ENCODE peak calls at places on chromosomes 4 and X, in four cellular contexts. Q is H1, A is HepG2, I is GM12878. V is an unnamed sample.
A peak's percentile ranks its signal among the peaks of the same experiment; 100 is the strongest.

GRCh38 chrX:1486749-1487361 is 34.1 kb upstream of the ASMTL start:
- DNase-seq in Q (no peak), I (no peak), A (no peak), V (no peak)

GRCh38 chr4:3442460-3442958 is 741 bp downstream of the HGFAC start:
- DNase-seq in A (peak; percentile 58), Q (no peak), I (no peak), V (no peak)

GRCh38 chr4:188282620-188283232 is 143.5 kb downstream of the TRIML1 start:
- DNase-seq in A (no peak), I (no peak), Q (peak; percentile 80), V (no peak)

GRCh38 chr4:109739547-109739946 is 9.7 kb upstream of the PLA2G12A start:
- DNase-seq in A (no peak), I (no peak), Q (no peak), V (no peak)

GRCh38 chrX:17788439-17788838 is 51.1 kb downstream of the SCML1 start:
- DNase-seq in I (no peak), Q (peak; percentile 55), A (peak; percentile 5), V (peak; percentile 47)

GRCh38 chrX:17591741-17592110 is 145.6 kb upstream of the SCML1 start:
- DNase-seq in Q (no peak), A (no peak), I (no peak), V (no peak)

GRCh38 chrX:48493890-48494364 is 14.9 kb upstream of the PORCN start:
- DNase-seq in A (peak; percentile 55), I (no peak), Q (peak; percentile 58), V (no peak)

GRCh38 chrX:39614680-39614998 is 483.1 kb downstream of the BCOR start:
- DNase-seq in A (no peak), Q (no peak), I (no peak), V (no peak)

GRCh38 chr4:107265859-107266258 is 229.7 kb upstream of the DKK2 start:
- DNase-seq in A (no peak), I (no peak), Q (no peak), V (no peak)

GRCh38 chrX:48911407-48912182 is at the start of gene SLC35A2:
- DNase-seq in A (peak; percentile 85), I (no peak), Q (peak; percentile 85), V (no peak)

GRCh38 chr4:26116057-26116456 is 202.0 kb downstream of the SMIM20 start:
- DNase-seq in Q (no peak), I (no peak), A (no peak), V (no peak)

GRCh38 chr4:120843840-120844527 is 78.5 kb downstream of the PRDM5 start:
- DNase-seq in I (no peak), A (no peak), Q (peak; percentile 61), V (no peak)

GRCh38 chr4:111066001-111066400 is 443.1 kb upstream of the PITX2 start:
- DNase-seq in I (no peak), Q (no peak), A (no peak), V (no peak)

GRCh38 chr4:17448689-17449088 is 63.2 kb downstream of the QDPR start:
- DNase-seq in A (no peak), I (no peak), Q (no peak), V (no peak)

GRCh38 chr4:173522160-173522873 is 7.7 kb downstream of the HAND2 start:
- DNase-seq in Q (peak; percentile 76), A (no peak), I (no peak), V (no peak)

GRCh38 chr4:76969493-76969892 is 19.9 kb downstream of the SEPTIN11 start:
- DNase-seq in A (no peak), Q (no peak), I (no peak), V (no peak)

GRCh38 chr4:37595875-37596402 is 90.2 kb downstream of the RELL1 start:
- DNase-seq in A (no peak), I (no peak), Q (no peak), V (no peak)

GRCh38 chrX:72714471-72714916 is 388 bp upstream of the PHKA1 start:
- DNase-seq in I (no peak), A (peak; percentile 12), Q (peak; percentile 52), V (peak; percentile 42)

GRCh38 chr4:2803624-2804448 is 11.0 kb downstream of the SH3BP2 start:
- DNase-seq in I (no peak), A (no peak), Q (no peak), V (no peak)

GRCh38 chrX:75623535-75623934 is 100.7 kb upstream of the ZDHHC15 start:
- DNase-seq in A (peak; percentile 1), I (no peak), Q (no peak), V (no peak)

GRCh38 chr4:162700815-162701361 is 465.8 kb downstream of the NAF1 start:
- DNase-seq in I (no peak), Q (no peak), A (peak; percentile 3), V (no peak)

GRCh38 chr4:158796370-158797140 is 27.7 kb downstream of the FNIP2 start:
- DNase-seq in I (no peak), A (no peak), Q (no peak), V (no peak)

GRCh38 chr4:128386761-128387599 is 99.4 kb upstream of the PGRMC2 start:
- DNase-seq in I (no peak), Q (no peak), A (no peak), V (no peak)

GRCh38 chr4:2822461-2823300 is 21.0 kb upstream of the ADD1 start:
- DNase-seq in Q (no peak), A (no peak), I (no peak), V (no peak)

GRCh38 chrX:27598312-27598711 is 8.2 kb downstream of the DCAF8L2 start:
- DNase-seq in A (peak; percentile 52), I (no peak), Q (no peak), V (no peak)

GRCh38 chr4:155946486-155946885 is 7.2 kb downstream of the CTSO start:
- DNase-seq in I (no peak), A (no peak), Q (no peak), V (no peak)

GRCh38 chrX:18888281-18888680 is 95.6 kb downstream of the PHKA2 start:
- DNase-seq in Q (no peak), I (no peak), A (no peak), V (no peak)

GRCh38 chrX:22165732-22166457 is 106.8 kb upstream of the CBLL2 start:
- DNase-seq in Q (no peak), A (no peak), I (no peak), V (no peak)

GRCh38 chrX:24306430-24306829 is 7.4 kb downstream of the SUPT20HL2 start:
- DNase-seq in A (peak; percentile 21), I (no peak), Q (no peak), V (no peak)

GRCh38 chr4:126969781-126970180 is 663.0 kb upstream of the INTU start:
- DNase-seq in I (no peak), Q (no peak), A (no peak), V (no peak)

GRCh38 chr4:138241281-138242075 is 671 bp downstream of the SLC7A11 start:
- DNase-seq in Q (no peak), A (no peak), I (no peak), V (no peak)

GRCh38 chrX:47222776-47223350 is 4.4 kb downstream of the CDK16 start:
- DNase-seq in A (no peak), Q (no peak), I (no peak), V (no peak)

GRCh38 chr4:184748251-184748652 is 14.4 kb upstream of the CENPU start:
- DNase-seq in A (no peak), Q (no peak), I (no peak), V (no peak)
- TF ChIP-seq SUZ12 in A (no peak), Q (no peak), I (no peak), V (no peak)

GRCh38 chrX:132023117-132023895 is at the start of gene STK26:
- DNase-seq in A (peak; percentile 44), I (no peak), Q (peak; percentile 69), V (no peak)
- H3K9ac ChIP-seq in A (peak within 1 kb of the TSS; percentile 67), I (peak within 1 kb of the TSS; percentile 82), Q (peak within 1 kb of the TSS; percentile 85), V (peak within 1 kb of the TSS; percentile 74)

GRCh38 chrX:123084797-123085196 is 99.3 kb upstream of the GRIA3 start:
- DNase-seq in Q (no peak), A (peak; percentile 74), I (no peak), V (no peak)

GRCh38 chrX:123081766-123082165 is 102.3 kb upstream of the GRIA3 start:
- DNase-seq in I (no peak), A (no peak), Q (no peak), V (no peak)

GRCh38 chrX:123086768-123087167 is 97.3 kb upstream of the GRIA3 start:
- DNase-seq in I (no peak), A (no peak), Q (no peak), V (no peak)

GRCh38 chrX:123085311-123085940 is 98.7 kb upstream of the GRIA3 start:
- DNase-seq in A (peak; percentile 75), I (no peak), Q (no peak), V (peak; percentile 39)

DNA sequence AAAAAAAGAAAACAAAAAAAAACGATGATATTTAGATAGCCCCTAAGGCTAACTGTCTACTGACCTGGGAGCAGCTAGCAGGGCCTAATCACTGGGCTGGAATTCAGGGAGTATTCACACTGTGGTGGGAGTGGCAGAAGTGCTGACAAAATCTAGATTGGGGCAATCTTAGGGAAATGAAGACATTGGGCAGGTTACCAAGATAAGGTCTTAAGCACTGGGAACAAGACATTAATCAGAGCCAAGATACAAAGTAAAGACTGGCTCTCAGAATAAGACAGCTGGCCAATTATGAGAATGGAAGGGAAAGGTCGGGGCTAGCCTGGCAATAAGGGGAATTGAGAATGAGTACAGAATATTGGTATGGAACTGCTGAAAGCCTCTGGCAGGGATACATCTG is 100.2 kb upstream of the GRIA3 start:
- DNase-seq in I (no peak), A (no peak), Q (no peak), V (no peak)
- H3K4me1 ChIP-seq in I (no peaks in the 10 kb centered on the region), A (peaks cover 73% of the 10 kb centered on the region), Q (no peaks in the 10 kb centered on the region), V (peaks cover 2% of the 10 kb centered on the region)

DNA sequence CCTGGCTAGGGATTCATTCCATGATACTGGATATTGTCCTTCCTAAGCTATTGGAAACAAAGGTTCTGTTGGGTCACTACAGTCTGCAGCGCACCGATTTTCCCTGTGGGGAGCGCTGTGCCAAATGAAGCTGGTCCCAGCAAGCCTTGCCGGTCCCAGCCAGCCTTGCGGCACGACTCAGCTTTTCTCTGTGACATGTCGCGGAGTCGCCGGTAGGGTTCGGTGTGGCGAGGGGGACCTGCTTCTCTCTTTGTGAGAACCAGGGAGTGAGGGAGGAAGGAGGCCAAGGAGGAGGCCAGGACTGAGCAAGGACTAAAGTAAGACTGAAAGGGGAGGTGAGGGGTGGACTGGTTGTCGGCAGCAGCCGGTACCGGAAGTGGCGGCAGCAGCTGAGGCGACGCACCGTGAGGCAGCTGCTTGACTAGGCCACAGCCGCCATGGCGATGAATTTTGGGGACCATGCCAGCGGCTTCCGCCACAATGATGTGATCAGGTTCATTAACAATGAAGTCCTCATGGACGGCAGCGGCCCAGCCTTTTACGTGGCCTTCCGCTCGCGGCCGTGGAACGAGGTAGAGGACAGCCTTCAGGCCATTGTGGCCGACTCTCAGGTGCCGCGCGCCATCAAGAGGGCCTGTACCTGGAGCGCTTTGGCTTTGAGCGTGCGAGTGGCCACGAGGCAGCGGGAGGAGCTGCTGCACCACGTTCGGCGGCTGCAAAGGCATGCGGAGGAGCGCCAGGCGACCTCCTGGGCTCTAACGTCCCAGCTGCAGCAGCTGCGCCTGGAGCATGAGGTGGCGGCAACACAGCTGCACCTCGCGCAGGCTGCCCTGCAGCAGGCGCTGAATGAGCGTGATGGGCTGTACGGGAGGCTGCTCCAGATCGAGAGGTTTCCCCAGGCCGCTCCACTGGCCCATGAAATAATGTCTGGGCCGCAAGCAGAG is at the start of gene TEX13D:
- DNase-seq in A (no peak), I (no peak), Q (no peak), V (no peak)
- TF ChIP-seq SUZ12 in A (no peak), I (no peak), Q (no peak), V (no peak)

DNA sequence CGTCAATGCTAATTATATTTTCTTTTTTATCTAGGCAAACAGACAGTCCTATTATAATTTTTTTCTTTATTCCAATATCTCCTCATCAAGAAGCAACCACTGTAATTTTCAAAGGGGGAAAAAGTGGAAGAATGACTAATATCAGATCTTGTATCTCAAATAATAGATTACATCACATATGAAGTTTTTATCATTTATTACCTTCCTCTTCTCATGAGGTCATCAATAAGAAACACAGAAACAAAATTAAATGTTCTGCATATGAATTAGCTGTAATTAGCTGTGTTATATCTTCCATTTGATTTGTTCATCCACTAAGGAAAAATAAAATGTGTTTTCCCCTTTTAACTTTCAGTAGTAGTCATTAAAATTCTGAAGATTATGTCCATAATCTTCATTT is 14.3 kb downstream of the PRSS12 start:
- DNase-seq in I (no peak), A (no peak), Q (no peak), V (no peak)
- H3K9ac ChIP-seq in I (no peak overlapping the region), A (no peak overlapping the region), Q (no peak overlapping the region), V (no peak overlapping the region)